ENCODE peak calls at places on chromosomes 1 and 21, in four cellular contexts. N, U, T and Q are unnamed samples.
A peak's percentile ranks its signal among the peaks of the same experiment; 100 is the strongest.

GRCh38 chr1:92749024-92749634 is 35.8 kb downstream of the EVI5 start:
- DNase-seq in N (no peak), U (peak; percentile 17), T (peak; percentile 48), Q (no peak)

GRCh38 chr21:41730399-41730798 is 36.5 kb downstream of the RIPK4 start:
- DNase-seq in N (peak; percentile 6), T (no peak), U (no peak), Q (no peak)

GRCh38 chr1:51671527-51672325 is 54.8 kb downstream of the OSBPL9 start:
- DNase-seq in N (no peak), U (no peak), T (no peak), Q (no peak)

GRCh38 chr21:19607983-19608668 is 1204.5 kb upstream of the TMPRSS15 start:
- DNase-seq in T (no peak), N (no peak), U (no peak), Q (no peak)

GRCh38 chr1:23657659-23658275 is 33.8 kb upstream of the RPL11 start:
- DNase-seq in U (peak; percentile 11), N (no peak), T (peak; percentile 62), Q (no peak)

GRCh38 chr1:51444096-51444495 is 75.0 kb downstream of the EPS15 start:
- DNase-seq in N (no peak), U (no peak), T (no peak), Q (no peak)

GRCh38 chr21:43975469-43976098 is 36.5 kb upstream of the TRAPPC10 start:
- DNase-seq in U (peak; percentile 69), N (peak; percentile 96), T (peak; percentile 86), Q (peak; percentile 85)

GRCh38 chr21:26448751-26449150 is 124.3 kb downstream of the CYYR1 start:
- DNase-seq in N (no peak), T (no peak), U (no peak), Q (no peak)

GRCh38 chr21:35222021-35222420 is 172.9 kb upstream of the RUNX1 start:
- DNase-seq in U (no peak), N (no peak), T (no peak), Q (no peak)

GRCh38 chr21:45467221-45467779 is 62.3 kb downstream of the COL18A1 start:
- DNase-seq in N (peak; percentile 75), T (no peak), U (no peak), Q (peak; percentile 43)

GRCh38 chr21:46154155-46154954 is 1.0 kb downstream of the FTCD start:
- DNase-seq in T (peak; percentile 37), U (no peak), N (peak; percentile 81), Q (peak; percentile 27)

GRCh38 chr1:81920245-81920740 is 119.6 kb downstream of the ADGRL2 start:
- DNase-seq in N (peak; percentile 52), U (no peak), T (no peak), Q (peak; percentile 62)

GRCh38 chr1:18495635-18496034 is 14.9 kb downstream of the KLHDC7A start:
- DNase-seq in N (no peak), T (no peak), U (no peak), Q (no peak)

GRCh38 chr21:46323227-46323709 is 402 bp downstream of the C21orf58 start:
- DNase-seq in T (peak; percentile 48), N (no peak), U (no peak), Q (no peak)

GRCh38 chr1:17004466-17005364 is 7.0 kb downstream of the ATP13A2 start:
- DNase-seq in T (no peak), N (no peak), U (no peak), Q (no peak)

GRCh38 chr1:223473576-223474344 is 80.5 kb downstream of the CCDC185 start:
- DNase-seq in N (no peak), T (no peak), U (no peak), Q (no peak)

GRCh38 chr1:231931146-231931545 is 304.6 kb downstream of the DISC1 start:
- DNase-seq in T (no peak), N (no peak), U (no peak), Q (no peak)

GRCh38 chr1:44284184-44284583 is 70.9 kb downstream of the ERI3 start:
- DNase-seq in N (no peak), U (no peak), T (no peak), Q (no peak)

GRCh38 chr21:42561742-42562141 is 48.1 kb downstream of the SLC37A1 start:
- DNase-seq in U (no peak), N (peak; percentile 34), T (no peak), Q (no peak)